ENCODE peak calls at places on chromosomes 16 and 17, in ten cellular contexts. One of them, this sample, is unnamed.

GRCh38 chr16:67966549-67967182 is 1.8 kb downstream of the SLC12A4 start:
- DNase-seq in NCI-H1436: no peak
- DNase-seq in GM20000: no peak
- DNase-seq in tibial nerve: no peak
- DNase-seq in anterior cingulate cortex: no peak
- DNase-seq in HEK293T: no peak
- DNase-seq in A172: peak
- DNase-seq in upper lobe of right lung: no peak
- DNase-seq in T-helper 9 cell: no peak
- DNase-seq in NCI-H82: no peak
- DNase-seq in this sample: peak

GRCh38 chr17:76076100-76076764 is 1.7 kb downstream of the GALR2 start:
- DNase-seq in anterior cingulate cortex: no peak
- DNase-seq in GM20000: peak
- DNase-seq in T-helper 9 cell: no peak
- DNase-seq in NCI-H82: no peak
- DNase-seq in HEK293T: no peak
- DNase-seq in NCI-H1436: no peak
- DNase-seq in tibial nerve: no peak
- DNase-seq in upper lobe of right lung: peak
- DNase-seq in A172: no peak
- DNase-seq in this sample: no peak

GRCh38 chr17:11550431-11550830 is 47.8 kb upstream of the DNAH9 start:
- DNase-seq in NCI-H82: no peak
- DNase-seq in anterior cingulate cortex: no peak
- DNase-seq in T-helper 9 cell: no peak
- DNase-seq in HEK293T: no peak
- DNase-seq in GM20000: no peak
- DNase-seq in A172: no peak
- DNase-seq in tibial nerve: no peak
- DNase-seq in upper lobe of right lung: no peak
- DNase-seq in NCI-H1436: no peak
- DNase-seq in this sample: no peak

GRCh38 chr16:87324411-87325275 is 7.5 kb upstream of the C16orf95 start:
- DNase-seq in T-helper 9 cell: peak
- DNase-seq in upper lobe of right lung: no peak
- DNase-seq in HEK293T: peak
- DNase-seq in tibial nerve: no peak
- DNase-seq in NCI-H82: peak
- DNase-seq in NCI-H1436: peak
- DNase-seq in GM20000: peak
- DNase-seq in anterior cingulate cortex: no peak
- DNase-seq in A172: no peak
- DNase-seq in this sample: peak

GRCh38 chr16:48308535-48308934 is 61.2 kb upstream of the ABCC11 start:
- DNase-seq in GM20000: no peak
- DNase-seq in anterior cingulate cortex: no peak
- DNase-seq in tibial nerve: no peak
- DNase-seq in A172: no peak
- DNase-seq in NCI-H1436: no peak
- DNase-seq in T-helper 9 cell: no peak
- DNase-seq in upper lobe of right lung: no peak
- DNase-seq in HEK293T: no peak
- DNase-seq in NCI-H82: no peak
- DNase-seq in this sample: no peak

GRCh38 chr16:12519986-12520385 is 283.7 kb downstream of the CPPED1 start:
- DNase-seq in GM20000: no peak
- DNase-seq in HEK293T: no peak
- DNase-seq in upper lobe of right lung: no peak
- DNase-seq in NCI-H1436: no peak
- DNase-seq in NCI-H82: no peak
- DNase-seq in T-helper 9 cell: no peak
- DNase-seq in anterior cingulate cortex: no peak
- DNase-seq in tibial nerve: no peak
- DNase-seq in A172: no peak
- DNase-seq in this sample: peak

GRCh38 chr17:72104164-72104862 is 16.5 kb upstream of the SOX9 start:
- DNase-seq in anterior cingulate cortex: no peak
- DNase-seq in A172: no peak
- DNase-seq in tibial nerve: no peak
- DNase-seq in GM20000: no peak
- DNase-seq in HEK293T: no peak
- DNase-seq in upper lobe of right lung: no peak
- DNase-seq in NCI-H1436: no peak
- DNase-seq in NCI-H82: no peak
- DNase-seq in T-helper 9 cell: no peak
- DNase-seq in this sample: no peak

GRCh38 chr17:73025041-73025440 is 67.4 kb downstream of the SLC39A11 start:
- DNase-seq in anterior cingulate cortex: no peak
- DNase-seq in HEK293T: no peak
- DNase-seq in T-helper 9 cell: no peak
- DNase-seq in upper lobe of right lung: no peak
- DNase-seq in A172: no peak
- DNase-seq in NCI-H82: no peak
- DNase-seq in GM20000: no peak
- DNase-seq in tibial nerve: no peak
- DNase-seq in NCI-H1436: no peak
- DNase-seq in this sample: no peak

GRCh38 chr16:31476305-31477219 is 4.6 kb downstream of the TGFB1I1 start:
- DNase-seq in NCI-H82: no peak
- DNase-seq in A172: no peak
- DNase-seq in GM20000: peak
- DNase-seq in NCI-H1436: no peak
- DNase-seq in anterior cingulate cortex: no peak
- DNase-seq in HEK293T: no peak
- DNase-seq in tibial nerve: peak
- DNase-seq in T-helper 9 cell: peak
- DNase-seq in upper lobe of right lung: peak
- DNase-seq in this sample: no peak

GRCh38 chr17:76473541-76473985 is 6.2 kb downstream of the AANAT start:
- DNase-seq in anterior cingulate cortex: no peak
- DNase-seq in A172: no peak
- DNase-seq in NCI-H82: no peak
- DNase-seq in T-helper 9 cell: no peak
- DNase-seq in tibial nerve: no peak
- DNase-seq in NCI-H1436: no peak
- DNase-seq in HEK293T: no peak
- DNase-seq in upper lobe of right lung: peak
- DNase-seq in GM20000: peak
- DNase-seq in this sample: peak